ENCODE peak calls at places on chromosomes 6 and 20, in seven cellular contexts. P is iris pigment epithelial cell; X is IMR-90; W is stimulated activated naive CD8-positive, alpha-beta T cell treated with anti-CD3 and anti-CD28 coated beads, Interleukin-15, Interleukin-2, amounts not matched to agents 100 U/mL and 50 U/mL, for 24 hours; O is left colon; V is HCT116; N is SHP77 treated with DMSO at 0.1 percent for 48 hours. A is an unnamed sample.

GRCh38 chr6:150492507-150492906 is 107.2 kb upstream of the PLEKHG1 start:
- DNase-seq in P (peak), X (no peak), V (peak), N (no peak), O (no peak), W (no peak), A (no peak)

GRCh38 chr6:66179363-66179762 is 472.3 kb upstream of the EYS start:
- DNase-seq in W (no peak), P (no peak), O (no peak), V (no peak), X (peak), N (no peak), A (no peak)

GRCh38 chr20:59469266-59470252 is 134.8 kb upstream of the PHACTR3 start:
- DNase-seq in V (no peak), O (no peak), W (no peak), X (no peak), N (no peak), P (no peak), A (no peak)

GRCh38 chr6:123829302-123829953 is 25.8 kb downstream of the NKAIN2 start:
- DNase-seq in P (peak), V (no peak), N (no peak), W (no peak), X (peak), O (no peak), A (no peak)

GRCh38 chr6:32194825-32195651 is 2.6 kb upstream of the GPSM3 start:
- DNase-seq in N (no peak), O (peak), P (peak), W (peak), V (peak), X (peak), A (peak)

GRCh38 chr6:45591306-45591705 is 213.6 kb upstream of the SUPT3H start:
- DNase-seq in X (peak), P (peak), O (no peak), W (no peak), V (no peak), N (no peak), A (no peak)

GRCh38 chr6:132527791-132528190 is 10.3 kb upstream of the TAAR9 start:
- DNase-seq in P (peak), O (no peak), N (no peak), X (peak), W (no peak), V (peak), A (peak)

GRCh38 chr20:58229198-58229802 is 847 bp upstream of the ANKRD60 start:
- DNase-seq in N (no peak), V (no peak), O (no peak), W (no peak), X (peak), P (peak), A (no peak)

GRCh38 chr6:71333700-71334099 is 45.1 kb downstream of the OGFRL1 start:
- DNase-seq in P (peak), W (no peak), O (no peak), X (peak), V (no peak), N (no peak), A (peak)

GRCh38 chr6:15922510-15923307 is 206.2 kb upstream of the MYLIP start:
- DNase-seq in P (peak), O (no peak), N (no peak), X (no peak), W (no peak), V (no peak), A (no peak)

GRCh38 chr6:63272397-63272796 is 47.4 kb downstream of the LGSN start:
- DNase-seq in V (peak), P (peak), N (peak), X (peak), W (no peak), O (no peak), A (peak)

GRCh38 chr20:44247131-44247571 is at the start of gene GDAP1L1:
- DNase-seq in O (no peak), P (no peak), N (peak), V (no peak), W (no peak), X (no peak), A (no peak)

GRCh38 chr20:49586967-49587587 is 19.1 kb upstream of the PTGIS start:
- DNase-seq in N (no peak), O (no peak), W (no peak), X (peak), P (no peak), V (no peak), A (no peak)

GRCh38 chr6:45423901-45424627 is 46.3 kb upstream of the SUPT3H start:
- DNase-seq in O (peak), P (no peak), N (no peak), X (no peak), V (no peak), W (peak), A (no peak)

GRCh38 chr6:74280130-74280692 is 584.2 kb downstream of the CD109 start:
- DNase-seq in O (no peak), V (no peak), N (no peak), P (no peak), W (no peak), X (no peak), A (no peak)

GRCh38 chr6:40948598-40948997 is 90.4 kb downstream of the UNC5CL start:
- DNase-seq in W (no peak), O (no peak), X (peak), V (no peak), P (no peak), N (no peak), A (no peak)

GRCh38 chr6:26055670-26056582 is 31.3 kb upstream of the HFE start:
- DNase-seq in X (peak), N (peak), V (peak), W (peak), O (peak), P (peak), A (peak)

GRCh38 chr20:13130100-13130706 is 90.9 kb upstream of the ISM1 start:
- DNase-seq in O (no peak), X (no peak), W (no peak), P (no peak), N (no peak), V (no peak), A (no peak)

GRCh38 chr6:143375022-143375585 is 75.4 kb downstream of the ADAT2 start:
- DNase-seq in V (no peak), W (no peak), X (no peak), N (no peak), O (no peak), P (no peak), A (no peak)

GRCh38 chr6:84645563-84646266 is 118.7 kb downstream of the TBX18 start:
- DNase-seq in O (no peak), X (peak), W (no peak), V (no peak), N (no peak), P (peak), A (no peak)

GRCh38 chr20:10113746-10114145 is 79.0 kb downstream of the ANKEF1 start:
- DNase-seq in N (no peak), W (no peak), O (no peak), P (peak), V (no peak), X (no peak), A (no peak)

GRCh38 chr6:135481786-135482369 is 15.7 kb downstream of the AHI1 start:
- DNase-seq in P (no peak), X (peak), O (no peak), W (no peak), V (no peak), N (no peak), A (no peak)

GRCh38 chr20:46036370-46036769 is 7.4 kb downstream of the SLC12A5 start:
- DNase-seq in V (no peak), N (no peak), P (no peak), O (no peak), W (no peak), X (no peak), A (no peak)

GRCh38 chr20:35551485-35551884 is 9.6 kb downstream of the ERGIC3 start:
- DNase-seq in V (no peak), P (no peak), X (peak), N (no peak), O (no peak), W (no peak), A (no peak)